ENCODE peak calls at places on chromosomes 5 and 9, in six cellular contexts. D is Right ventricle myocardium superior, Q is pancreas, T is LoVo, M is NCI-H1092, G is astrocyte of the spinal cord. R is an unnamed sample.

GRCh38 chr5:39495294-39495693 is 70.5 kb upstream of the DAB2 start:
- DNase-seq in T (no peak), M (no peak), D (no peak), G (no peak), Q (no peak), R (no peak)

GRCh38 chr9:114207845-114208244 is 52.5 kb downstream of the COL27A1 start:
- DNase-seq in D (no peak), G (no peak), M (no peak), T (no peak), Q (no peak), R (no peak)

GRCh38 chr5:153515269-153515668 is 24.8 kb downstream of the GRIA1 start:
- DNase-seq in G (no peak), T (no peak), D (no peak), M (no peak), Q (no peak), R (peak)

GRCh38 chr9:21513431-21513830 is 31.3 kb upstream of the IFNE start:
- DNase-seq in D (no peak), Q (no peak), G (no peak), T (no peak), M (no peak), R (no peak)

GRCh38 chr9:95981741-95982390 is 106.4 kb downstream of the ERCC6L2 start:
- DNase-seq in Q (no peak), D (no peak), G (no peak), M (peak), T (no peak), R (no peak)

GRCh38 chr5:1856596-1857255 is 26.0 kb downstream of the IRX4 start:
- DNase-seq in D (no peak), M (no peak), G (no peak), Q (no peak), T (no peak), R (no peak)

GRCh38 chr5:30368064-30368463 is 825.4 kb upstream of the CDH6 start:
- DNase-seq in G (peak), T (no peak), D (no peak), M (no peak), Q (no peak), R (no peak)

GRCh38 chr5:175621971-175622370 is 35.9 kb upstream of the HRH2 start:
- DNase-seq in G (no peak), D (no peak), M (no peak), Q (no peak), T (no peak), R (no peak)

GRCh38 chr5:143837306-143837848 is 25.4 kb downstream of the HMHB1 start:
- DNase-seq in D (no peak), Q (no peak), G (peak), M (peak), T (no peak), R (peak)

GRCh38 chr9:100206899-100207298 is 107.9 kb downstream of the INVS start:
- DNase-seq in M (no peak), D (no peak), T (no peak), Q (no peak), G (peak), R (no peak)

GRCh38 chr5:160262665-160263064 is 33.4 kb downstream of the FABP6 start:
- DNase-seq in T (no peak), G (no peak), M (no peak), D (no peak), Q (no peak), R (no peak)

GRCh38 chr5:2204366-2205184 is 321.9 kb upstream of the IRX4 start:
- DNase-seq in Q (no peak), M (no peak), D (no peak), T (no peak), G (no peak), R (no peak)

GRCh38 chr9:2307480-2307879 is 292.3 kb downstream of the SMARCA2 start:
- DNase-seq in Q (no peak), G (peak), D (no peak), M (no peak), T (no peak), R (peak)

GRCh38 chr9:76107487-76107886 is 217.0 kb downstream of the PCSK5 start:
- DNase-seq in D (no peak), T (no peak), M (no peak), Q (no peak), G (peak), R (peak)

GRCh38 chr5:134140530-134141201 is 26.2 kb downstream of the TCF7 start:
- DNase-seq in M (peak), Q (peak), G (peak), T (peak), D (peak), R (peak)

GRCh38 chr5:114360816-114361723 is 800 bp upstream of the KCNN2 start:
- DNase-seq in M (peak), T (peak), Q (peak), D (peak), G (no peak), R (peak)

GRCh38 chr5:137374110-137374853 is 124.8 kb downstream of the SPOCK1 start:
- DNase-seq in Q (no peak), D (no peak), M (peak), G (no peak), T (no peak), R (no peak)

R was measured in adipocyte.